ENCODE peak calls at places on chromosomes 3 and 15, in six cellular contexts. One of them, this sample, is unnamed.

GRCh38 chr3:122307288-122307687 is 17.8 kb upstream of the CSTA start:
- DNase-seq in GM23338: no peak
- DNase-seq in GM12892: no peak
- DNase-seq in sigmoid colon: no peak
- DNase-seq in Panc1: no peak
- DNase-seq in vagina: no peak
- DNase-seq in this sample: no peak

GRCh38 chr3:31051226-31051625 is 156.8 kb upstream of the GADL1 start:
- DNase-seq in GM12892: no peak
- DNase-seq in Panc1: no peak
- DNase-seq in sigmoid colon: no peak
- DNase-seq in GM23338: no peak
- DNase-seq in vagina: no peak
- DNase-seq in this sample: no peak

GRCh38 chr3:72347819-72348319 is 500.4 kb downstream of the SHQ1 start:
- DNase-seq in vagina: no peak
- DNase-seq in GM12892: peak
- DNase-seq in sigmoid colon: peak
- DNase-seq in Panc1: no peak
- DNase-seq in GM23338: peak
- DNase-seq in this sample: peak

GRCh38 chr3:9951962-9952805 is at the start of gene PRRT3:
- DNase-seq in vagina: no peak
- DNase-seq in sigmoid colon: no peak
- DNase-seq in Panc1: no peak
- DNase-seq in GM12892: peak
- DNase-seq in GM23338: peak
- DNase-seq in this sample: peak

GRCh38 chr15:67383903-67384302 is 129.3 kb downstream of the IQCH start:
- DNase-seq in Panc1: no peak
- DNase-seq in GM12892: no peak
- DNase-seq in GM23338: no peak
- DNase-seq in vagina: no peak
- DNase-seq in sigmoid colon: no peak
- DNase-seq in this sample: no peak

GRCh38 chr15:35507932-35508638 is 37.9 kb downstream of the DPH6 start:
- DNase-seq in GM23338: no peak
- DNase-seq in GM12892: no peak
- DNase-seq in vagina: no peak
- DNase-seq in Panc1: no peak
- DNase-seq in sigmoid colon: no peak
- DNase-seq in this sample: no peak

GRCh38 chr3:53712817-53713388 is 133.3 kb downstream of the CHDH start:
- DNase-seq in Panc1: no peak
- DNase-seq in GM12892: no peak
- DNase-seq in vagina: no peak
- DNase-seq in GM23338: no peak
- DNase-seq in sigmoid colon: peak
- DNase-seq in this sample: no peak

GRCh38 chr15:70424937-70425411 is 327.3 kb upstream of the TLE3 start:
- DNase-seq in sigmoid colon: no peak
- DNase-seq in GM23338: no peak
- DNase-seq in Panc1: no peak
- DNase-seq in GM12892: no peak
- DNase-seq in vagina: no peak
- DNase-seq in this sample: no peak

GRCh38 chr3:143286392-143287010 is 166.9 kb downstream of the CHST2 start:
- DNase-seq in vagina: no peak
- DNase-seq in GM23338: no peak
- DNase-seq in GM12892: no peak
- DNase-seq in sigmoid colon: no peak
- DNase-seq in Panc1: no peak
- DNase-seq in this sample: no peak

GRCh38 chr3:120622870-120623718 is 27.0 kb downstream of the NDUFB4 start:
- DNase-seq in Panc1: peak
- DNase-seq in GM23338: peak
- DNase-seq in vagina: no peak
- DNase-seq in sigmoid colon: no peak
- DNase-seq in GM12892: no peak
- DNase-seq in this sample: peak

GRCh38 chr3:29899011-29899410 is 618.1 kb downstream of the RBMS3 start:
- DNase-seq in sigmoid colon: no peak
- DNase-seq in GM23338: no peak
- DNase-seq in GM12892: no peak
- DNase-seq in Panc1: no peak
- DNase-seq in vagina: no peak
- DNase-seq in this sample: no peak

GRCh38 chr3:29903600-29903999 is 622.7 kb downstream of the RBMS3 start:
- DNase-seq in sigmoid colon: no peak
- DNase-seq in GM23338: no peak
- DNase-seq in vagina: no peak
- DNase-seq in GM12892: no peak
- DNase-seq in Panc1: no peak
- DNase-seq in this sample: no peak

GRCh38 chr3:29898609-29899008 is 617.7 kb downstream of the RBMS3 start:
- DNase-seq in GM12892: no peak
- DNase-seq in GM23338: no peak
- DNase-seq in sigmoid colon: no peak
- DNase-seq in vagina: no peak
- DNase-seq in Panc1: no peak
- DNase-seq in this sample: no peak

GRCh38 chr3:29906906-29907305 is 626.0 kb downstream of the RBMS3 start:
- DNase-seq in GM23338: no peak
- DNase-seq in sigmoid colon: no peak
- DNase-seq in Panc1: no peak
- DNase-seq in GM12892: no peak
- DNase-seq in vagina: no peak
- DNase-seq in this sample: no peak

DNA sequence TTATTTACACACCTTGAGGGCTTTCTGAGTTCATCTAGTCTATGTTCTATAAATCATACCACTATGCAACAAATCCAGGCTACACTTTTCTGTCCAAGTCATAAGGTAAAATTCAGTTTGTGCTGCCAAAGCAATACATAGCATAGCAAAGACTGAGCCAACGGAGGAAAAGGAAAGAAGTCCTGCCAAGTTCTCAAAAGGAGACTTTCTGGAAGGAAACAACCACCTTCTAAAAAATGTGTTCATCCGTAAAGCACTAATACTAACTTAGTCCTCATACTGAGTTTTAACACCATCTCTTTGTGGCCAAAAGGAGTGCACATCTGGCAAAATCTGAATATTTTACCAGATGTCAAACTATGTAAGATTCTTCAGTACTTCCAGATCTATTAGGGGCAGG is 620.2 kb downstream of the RBMS3 start:
- DNase-seq in Panc1: no peak
- DNase-seq in sigmoid colon: no peak
- DNase-seq in vagina: no peak
- DNase-seq in GM23338: no peak
- DNase-seq in GM12892: no peak
- DNase-seq in this sample: no peak
- TF ChIP-seq POLR2AphosphoS5 in Panc1: no peak
- TF ChIP-seq POLR2AphosphoS5 in sigmoid colon: no peak
- TF ChIP-seq POLR2AphosphoS5 in vagina: no peak
- TF ChIP-seq POLR2AphosphoS5 in GM23338: no peak
- TF ChIP-seq POLR2AphosphoS5 in GM12892: no peak
- TF ChIP-seq POLR2AphosphoS5 in this sample: no peak

DNA sequence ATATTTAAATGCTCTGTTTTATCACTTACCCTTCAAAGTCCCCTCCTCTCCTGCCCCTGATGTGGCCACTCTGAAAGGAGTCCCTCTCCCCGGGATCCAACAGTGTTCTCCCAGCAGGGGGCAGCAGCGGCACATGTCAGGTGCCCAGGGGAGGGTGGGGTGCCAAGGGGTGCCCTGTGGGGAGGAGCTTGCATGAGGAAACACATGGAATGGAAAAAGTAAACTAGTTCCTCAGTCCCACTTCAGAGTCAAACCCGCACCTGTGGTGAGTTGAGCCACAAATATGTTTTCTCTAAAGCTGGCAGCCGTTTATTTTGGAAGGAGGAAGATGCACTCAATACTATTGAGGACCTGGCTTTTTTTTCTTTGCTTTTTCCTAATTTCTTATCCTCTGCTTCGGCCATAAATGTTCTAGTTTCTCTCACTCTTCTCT is 30.1 kb upstream of the NRROS start:
- DNase-seq in Panc1: peak
- DNase-seq in GM12892: peak
- DNase-seq in GM23338: peak
- DNase-seq in vagina: no peak
- DNase-seq in sigmoid colon: peak
- DNase-seq in this sample: peak
- TF ChIP-seq POLR2AphosphoS5 in Panc1: no peak
- TF ChIP-seq POLR2AphosphoS5 in GM12892: no peak
- TF ChIP-seq POLR2AphosphoS5 in GM23338: no peak
- TF ChIP-seq POLR2AphosphoS5 in vagina: no peak
- TF ChIP-seq POLR2AphosphoS5 in sigmoid colon: no peak
- TF ChIP-seq POLR2AphosphoS5 in this sample: no peak

GRCh38 chr3:29454326-29454725 is 173.5 kb downstream of the RBMS3 start:
- DNase-seq in sigmoid colon: no peak
- DNase-seq in GM12892: no peak
- DNase-seq in vagina: no peak
- DNase-seq in GM23338: no peak
- DNase-seq in Panc1: no peak
- DNase-seq in this sample: no peak
- TF ChIP-seq POLR2AphosphoS5 in sigmoid colon: no peak
- TF ChIP-seq POLR2AphosphoS5 in GM12892: no peak
- TF ChIP-seq POLR2AphosphoS5 in vagina: no peak
- TF ChIP-seq POLR2AphosphoS5 in GM23338: no peak
- TF ChIP-seq POLR2AphosphoS5 in Panc1: no peak
- TF ChIP-seq POLR2AphosphoS5 in this sample: no peak

GRCh38 chr15:93543093-93543492 is 454.1 kb upstream of the RGMA start:
- DNase-seq in GM12892: no peak
- DNase-seq in GM23338: no peak
- DNase-seq in Panc1: no peak
- DNase-seq in vagina: no peak
- DNase-seq in sigmoid colon: no peak
- DNase-seq in this sample: no peak
- TF ChIP-seq POLR2AphosphoS5 in GM12892: no peak
- TF ChIP-seq POLR2AphosphoS5 in GM23338: no peak
- TF ChIP-seq POLR2AphosphoS5 in Panc1: no peak
- TF ChIP-seq POLR2AphosphoS5 in vagina: no peak
- TF ChIP-seq POLR2AphosphoS5 in sigmoid colon: no peak
- TF ChIP-seq POLR2AphosphoS5 in this sample: no peak

GRCh38 chr15:73981761-73982222 is 10.3 kb downstream of the STOML1 start:
- DNase-seq in GM12892: no peak
- DNase-seq in GM23338: no peak
- DNase-seq in Panc1: no peak
- DNase-seq in sigmoid colon: peak
- DNase-seq in vagina: no peak
- DNase-seq in this sample: no peak

GRCh38 chr15:73983773-73984172 is 8.3 kb downstream of the STOML1 start:
- DNase-seq in vagina: no peak
- DNase-seq in GM23338: no peak
- DNase-seq in Panc1: no peak
- DNase-seq in GM12892: no peak
- DNase-seq in sigmoid colon: peak
- DNase-seq in this sample: no peak

GRCh38 chr15:73984208-73984979 is 7.7 kb downstream of the STOML1 start:
- DNase-seq in GM23338: no peak
- DNase-seq in Panc1: no peak
- DNase-seq in sigmoid colon: peak
- DNase-seq in GM12892: no peak
- DNase-seq in vagina: no peak
- DNase-seq in this sample: no peak

GRCh38 chr15:73983211-73983727 is 8.8 kb downstream of the STOML1 start:
- DNase-seq in vagina: no peak
- DNase-seq in GM12892: no peak
- DNase-seq in Panc1: no peak
- DNase-seq in GM23338: no peak
- DNase-seq in sigmoid colon: peak
- DNase-seq in this sample: peak

GRCh38 chr15:73982251-73982962 is 9.7 kb downstream of the STOML1 start:
- DNase-seq in sigmoid colon: peak
- DNase-seq in vagina: no peak
- DNase-seq in GM23338: no peak
- DNase-seq in GM12892: no peak
- DNase-seq in Panc1: no peak
- DNase-seq in this sample: peak
- TF ChIP-seq POLR2AphosphoS5 in sigmoid colon: no peak
- TF ChIP-seq POLR2AphosphoS5 in vagina: peak
- TF ChIP-seq POLR2AphosphoS5 in GM23338: no peak
- TF ChIP-seq POLR2AphosphoS5 in GM12892: no peak
- TF ChIP-seq POLR2AphosphoS5 in Panc1: no peak
- TF ChIP-seq POLR2AphosphoS5 in this sample: peak

GRCh38 chr3:177124882-177125281 is 72.4 kb downstream of the TBL1XR1 start:
- DNase-seq in GM23338: no peak
- DNase-seq in GM12892: no peak
- DNase-seq in Panc1: no peak
- DNase-seq in vagina: no peak
- DNase-seq in sigmoid colon: no peak
- DNase-seq in this sample: no peak

GRCh38 chr3:177114253-177114652 is 83.0 kb downstream of the TBL1XR1 start:
- DNase-seq in Panc1: no peak
- DNase-seq in GM23338: no peak
- DNase-seq in GM12892: no peak
- DNase-seq in vagina: no peak
- DNase-seq in sigmoid colon: no peak
- DNase-seq in this sample: no peak

GRCh38 chr3:177123820-177124219 is 73.5 kb downstream of the TBL1XR1 start:
- DNase-seq in GM12892: no peak
- DNase-seq in sigmoid colon: no peak
- DNase-seq in Panc1: no peak
- DNase-seq in GM23338: no peak
- DNase-seq in vagina: no peak
- DNase-seq in this sample: no peak

GRCh38 chr3:177122183-177122856 is 75.0 kb downstream of the TBL1XR1 start:
- DNase-seq in GM12892: no peak
- DNase-seq in vagina: no peak
- DNase-seq in GM23338: no peak
- DNase-seq in Panc1: no peak
- DNase-seq in sigmoid colon: no peak
- DNase-seq in this sample: no peak

DNA sequence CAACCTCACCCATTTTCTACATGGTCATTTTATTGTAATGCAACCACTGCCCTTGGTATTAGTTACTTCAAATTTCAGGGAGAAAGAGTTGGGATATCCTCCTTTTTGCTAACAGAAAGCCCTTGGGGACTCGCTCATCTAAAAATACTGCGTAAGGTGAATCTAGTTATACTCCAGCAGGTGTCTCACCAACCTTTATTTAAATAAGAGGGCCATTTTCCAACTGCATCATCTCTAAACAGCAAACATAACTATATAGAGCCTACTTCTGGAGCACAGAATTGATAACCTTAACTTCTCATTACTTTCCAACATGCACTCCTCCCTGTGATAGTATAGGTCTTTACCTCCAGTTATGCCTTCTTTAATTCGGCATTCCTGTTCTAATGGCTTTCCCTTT is 77.5 kb downstream of the TBL1XR1 start:
- DNase-seq in vagina: no peak
- DNase-seq in Panc1: no peak
- DNase-seq in GM12892: no peak
- DNase-seq in GM23338: no peak
- DNase-seq in sigmoid colon: no peak
- DNase-seq in this sample: no peak
- TF ChIP-seq POLR2AphosphoS5 in vagina: no peak
- TF ChIP-seq POLR2AphosphoS5 in Panc1: no peak
- TF ChIP-seq POLR2AphosphoS5 in GM12892: no peak
- TF ChIP-seq POLR2AphosphoS5 in GM23338: no peak
- TF ChIP-seq POLR2AphosphoS5 in sigmoid colon: no peak
- TF ChIP-seq POLR2AphosphoS5 in this sample: no peak

GRCh38 chr3:129195731-129196256 is 12.1 kb upstream of the CNBP start:
- DNase-seq in Panc1: peak
- DNase-seq in sigmoid colon: peak
- DNase-seq in vagina: peak
- DNase-seq in GM12892: no peak
- DNase-seq in GM23338: no peak
- DNase-seq in this sample: peak
- TF ChIP-seq POLR2AphosphoS5 in Panc1: no peak
- TF ChIP-seq POLR2AphosphoS5 in sigmoid colon: peak
- TF ChIP-seq POLR2AphosphoS5 in vagina: no peak
- TF ChIP-seq POLR2AphosphoS5 in GM12892: no peak
- TF ChIP-seq POLR2AphosphoS5 in GM23338: no peak
- TF ChIP-seq POLR2AphosphoS5 in this sample: peak

GRCh38 chr15:92159906-92160841 is 233.5 kb upstream of the ST8SIA2 start:
- DNase-seq in Panc1: no peak
- DNase-seq in sigmoid colon: no peak
- DNase-seq in vagina: no peak
- DNase-seq in GM23338: peak
- DNase-seq in GM12892: no peak
- DNase-seq in this sample: no peak
- TF ChIP-seq POLR2AphosphoS5 in Panc1: no peak
- TF ChIP-seq POLR2AphosphoS5 in sigmoid colon: no peak
- TF ChIP-seq POLR2AphosphoS5 in vagina: no peak
- TF ChIP-seq POLR2AphosphoS5 in GM23338: peak
- TF ChIP-seq POLR2AphosphoS5 in GM12892: no peak
- TF ChIP-seq POLR2AphosphoS5 in this sample: no peak